ENCODE peak calls at places on chromosomes 4 and X, in six cellular contexts. One of them, this sample, is unnamed.

GRCh38 chr4:101262683-101263082 is 84.6 kb downstream of the PPP3CA start:
- DNase-seq in fibroblast of lung: no peak
- DNase-seq in heart left ventricle: no peak
- DNase-seq in uterus: no peak
- DNase-seq in kidney epithelial cell: no peak
- DNase-seq in HFFc6: no peak
- DNase-seq in this sample: no peak

GRCh38 chr4:2591189-2591588 is 54.7 kb downstream of the FAM193A start:
- DNase-seq in HFFc6: no peak
- DNase-seq in uterus: no peak
- DNase-seq in kidney epithelial cell: no peak
- DNase-seq in fibroblast of lung: peak; percentile 32
- DNase-seq in heart left ventricle: no peak
- DNase-seq in this sample: no peak

GRCh38 chr4:182890202-182890601 is 27.0 kb downstream of the DCTD start:
- DNase-seq in fibroblast of lung: no peak
- DNase-seq in heart left ventricle: no peak
- DNase-seq in HFFc6: no peak
- DNase-seq in kidney epithelial cell: no peak
- DNase-seq in uterus: no peak
- DNase-seq in this sample: no peak

GRCh38 chrX:134625315-134625718 is 33.0 kb downstream of the PLAC1 start:
- DNase-seq in heart left ventricle: no peak
- DNase-seq in fibroblast of lung: peak; percentile 60
- DNase-seq in HFFc6: no peak
- DNase-seq in kidney epithelial cell: no peak
- DNase-seq in uterus: no peak
- DNase-seq in this sample: no peak

GRCh38 chr4:77566148-77566547 is 39.5 kb upstream of the CXCL13 start:
- DNase-seq in fibroblast of lung: no peak
- DNase-seq in HFFc6: no peak
- DNase-seq in heart left ventricle: no peak
- DNase-seq in uterus: no peak
- DNase-seq in kidney epithelial cell: no peak
- DNase-seq in this sample: no peak

GRCh38 chr4:124589827-124590226 is 122.7 kb downstream of the ANKRD50 start:
- DNase-seq in fibroblast of lung: no peak
- DNase-seq in uterus: no peak
- DNase-seq in kidney epithelial cell: no peak
- DNase-seq in heart left ventricle: no peak
- DNase-seq in HFFc6: no peak
- DNase-seq in this sample: no peak

GRCh38 chrX:102720237-102721168 is at the start of gene GPRASP3:
- DNase-seq in HFFc6: no peak
- DNase-seq in kidney epithelial cell: peak; percentile 18
- DNase-seq in fibroblast of lung: peak; percentile 82
- DNase-seq in uterus: peak; percentile 70
- DNase-seq in heart left ventricle: peak; percentile 71
- DNase-seq in this sample: peak; percentile 76

GRCh38 chrX:153944140-153944799 is at the start of gene RENBP:
- DNase-seq in uterus: no peak
- DNase-seq in heart left ventricle: peak; percentile 63
- DNase-seq in fibroblast of lung: no peak
- DNase-seq in HFFc6: no peak
- DNase-seq in kidney epithelial cell: no peak
- DNase-seq in this sample: no peak

GRCh38 chr4:48129307-48130014 is 4.6 kb downstream of the TXK start:
- DNase-seq in HFFc6: no peak
- DNase-seq in fibroblast of lung: no peak
- DNase-seq in kidney epithelial cell: no peak
- DNase-seq in heart left ventricle: peak; percentile 30
- DNase-seq in uterus: peak; percentile 41
- DNase-seq in this sample: no peak
- TF ChIP-seq CTCF in HFFc6: peak; percentile 40
- TF ChIP-seq CTCF in fibroblast of lung: peak; percentile 8
- TF ChIP-seq CTCF in kidney epithelial cell: no peak
- TF ChIP-seq CTCF in heart left ventricle: no peak
- TF ChIP-seq CTCF in uterus: no peak
- TF ChIP-seq CTCF in this sample: no peak

GRCh38 chr4:30721353-30722091 is 1.4 kb downstream of the PCDH7 start:
- DNase-seq in fibroblast of lung: peak; percentile 57
- DNase-seq in kidney epithelial cell: no peak
- DNase-seq in heart left ventricle: peak; percentile 53
- DNase-seq in HFFc6: no peak
- DNase-seq in uterus: peak; percentile 53
- DNase-seq in this sample: peak; percentile 19
- TF ChIP-seq CTCF in fibroblast of lung: no peak
- TF ChIP-seq CTCF in kidney epithelial cell: no peak
- TF ChIP-seq CTCF in heart left ventricle: peak; percentile 26
- TF ChIP-seq CTCF in HFFc6: no peak
- TF ChIP-seq CTCF in uterus: peak; percentile 64
- TF ChIP-seq CTCF in this sample: peak; percentile 69

GRCh38 chr4:184288451-184289178 is 70.9 kb upstream of the ENPP6 start:
- DNase-seq in uterus: no peak
- DNase-seq in heart left ventricle: no peak
- DNase-seq in fibroblast of lung: no peak
- DNase-seq in HFFc6: no peak
- DNase-seq in kidney epithelial cell: no peak
- DNase-seq in this sample: peak; percentile 6
- TF ChIP-seq CTCF in uterus: no peak
- TF ChIP-seq CTCF in heart left ventricle: no peak
- TF ChIP-seq CTCF in fibroblast of lung: no peak
- TF ChIP-seq CTCF in HFFc6: no peak
- TF ChIP-seq CTCF in kidney epithelial cell: no peak
- TF ChIP-seq CTCF in this sample: no peak

GRCh38 chrX:77597090-77597489 is 149.9 kb downstream of the FGF16 start:
- DNase-seq in HFFc6: peak; percentile 17
- DNase-seq in uterus: no peak
- DNase-seq in fibroblast of lung: peak; percentile 52
- DNase-seq in heart left ventricle: no peak
- DNase-seq in kidney epithelial cell: no peak
- DNase-seq in this sample: no peak
- TF ChIP-seq CTCF in HFFc6: peak; percentile 66
- TF ChIP-seq CTCF in uterus: no peak
- TF ChIP-seq CTCF in fibroblast of lung: peak; percentile 44
- TF ChIP-seq CTCF in heart left ventricle: no peak
- TF ChIP-seq CTCF in kidney epithelial cell: peak; percentile 31
- TF ChIP-seq CTCF in this sample: no peak

DNA sequence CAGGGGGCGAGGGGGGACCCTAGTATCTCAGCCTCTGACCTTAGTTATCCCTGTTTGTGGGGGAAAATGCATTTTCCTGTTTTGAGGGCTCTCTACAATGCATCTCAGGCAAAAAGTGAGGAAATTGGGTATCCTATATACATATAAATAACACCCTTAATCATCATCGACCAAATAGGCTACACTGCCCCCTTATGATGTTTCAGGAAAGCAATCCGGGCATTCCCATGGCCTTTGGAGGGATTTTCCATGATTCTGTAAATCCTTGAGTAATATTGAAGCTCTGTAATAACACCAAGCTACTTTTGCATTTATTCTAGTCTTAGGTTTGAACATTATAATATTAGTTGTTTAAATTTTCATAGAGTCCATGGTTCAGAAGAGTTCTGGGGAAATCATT is 91.6 kb upstream of the SCOC start:
- DNase-seq in fibroblast of lung: peak; percentile 36
- DNase-seq in heart left ventricle: no peak
- DNase-seq in HFFc6: peak; percentile 8
- DNase-seq in kidney epithelial cell: no peak
- DNase-seq in uterus: no peak
- DNase-seq in this sample: no peak
- TF ChIP-seq CTCF in fibroblast of lung: peak; percentile 26
- TF ChIP-seq CTCF in heart left ventricle: no peak
- TF ChIP-seq CTCF in HFFc6: peak; percentile 25
- TF ChIP-seq CTCF in kidney epithelial cell: no peak
- TF ChIP-seq CTCF in uterus: no peak
- TF ChIP-seq CTCF in this sample: no peak